ENCODE peak calls at places on chromosomes 16 and 17, in four cellular contexts. L is Caco-2, K is T-helper 1 cell, M is AG09319. Z is an unnamed sample.

GRCh38 chr17:66537518-66537917 is 235.1 kb downstream of the PRKCA start:
- DNase-seq in L (no peak), K (no peak), M (no peak), Z (no peak)

GRCh38 chr17:48459070-48459469 is 29.1 kb upstream of the SKAP1 start:
- DNase-seq in L (no peak), K (no peak), M (no peak), Z (no peak)

GRCh38 chr17:74373838-74374606 is 6.7 kb downstream of the GPR142 start:
- DNase-seq in L (peak), K (no peak), M (no peak), Z (no peak)

GRCh38 chr17:51046527-51047384 is 73.9 kb downstream of the SPAG9 start:
- DNase-seq in L (peak), K (no peak), M (peak), Z (no peak)

GRCh38 chr17:66347661-66348604 is 45.5 kb downstream of the PRKCA start:
- DNase-seq in L (no peak), K (no peak), M (no peak), Z (no peak)

GRCh38 chr16:17497648-17498047 is 26.9 kb upstream of the XYLT1 start:
- DNase-seq in L (no peak), K (no peak), M (no peak), Z (no peak)

GRCh38 chr17:78674595-78675315 is 97.6 kb upstream of the DNAH17 start:
- DNase-seq in L (no peak), K (no peak), M (no peak), Z (no peak)

GRCh38 chr16:78748471-78748929 is 649.0 kb downstream of the WWOX start:
- DNase-seq in L (no peak), K (no peak), M (no peak), Z (peak)

GRCh38 chr16:85662036-85662812 is 26.5 kb downstream of the GINS2 start:
- DNase-seq in L (no peak), K (no peak), M (no peak), Z (no peak)

GRCh38 chr17:67633751-67634191 is 84.0 kb upstream of the NOL11 start:
- DNase-seq in L (no peak), K (no peak), M (no peak), Z (no peak)

GRCh38 chr16:56793504-56793903 is 63.6 kb downstream of the NUP93 start:
- DNase-seq in L (peak), K (no peak), M (no peak), Z (no peak)

GRCh38 chr17:8359769-8360168 is 16.7 kb downstream of the KRABD2 start:
- DNase-seq in L (no peak), K (no peak), M (peak), Z (no peak)